ENCODE peak calls at places on chromosomes 16 and 17, in eight cellular contexts. C, N, F, B, U, Q, O and J are unnamed samples.

GRCh38 chr16:86879268-86879667 is 300.9 kb downstream of the FOXL1 start:
- ATAC-seq in C (no peak), N (no peak), F (no peak), B (no peak), U (no peak), Q (no peak), O (no peak), J (no peak)

GRCh38 chr17:7315570-7316243 is 547 bp upstream of the GPS2 start:
- ATAC-seq in C (peak; percentile 8), N (no peak), F (no peak), B (no peak), U (no peak), Q (no peak), O (no peak), J (no peak)

GRCh38 chr17:35404360-35404759 is 27.9 kb downstream of the SLFN12 start:
- ATAC-seq in C (no peak), N (no peak), F (peak; percentile 95), B (no peak), U (no peak), Q (no peak), O (no peak), J (no peak)

GRCh38 chr16:55732496-55732895 is 76.7 kb downstream of the SLC6A2 start:
- ATAC-seq in C (no peak), N (no peak), F (no peak), B (no peak), U (no peak), Q (no peak), O (no peak), J (no peak)

GRCh38 chr16:51630051-51630450 is 479.0 kb upstream of the SALL1 start:
- ATAC-seq in C (no peak), N (no peak), F (no peak), B (no peak), U (no peak), Q (peak; percentile 98), O (no peak), J (no peak)

GRCh38 chr17:35797370-35797769 is 1.9 kb upstream of the MMP28 start:
- ATAC-seq in C (no peak), N (no peak), F (no peak), B (no peak), U (no peak), Q (no peak), O (no peak), J (no peak)

GRCh38 chr16:8023326-8023725 is 567.0 kb downstream of the TMEM114 start:
- ATAC-seq in C (no peak), N (no peak), F (no peak), B (no peak), U (no peak), Q (no peak), O (no peak), J (no peak)

GRCh38 chr17:5769936-5770335 is 185.6 kb upstream of the NLRP1 start:
- ATAC-seq in C (no peak), N (no peak), F (no peak), B (no peak), U (no peak), Q (peak; percentile 73), O (no peak), J (no peak)

GRCh38 chr17:27327397-27327796 is 33.5 kb downstream of the WSB1 start:
- ATAC-seq in C (no peak), N (no peak), F (no peak), B (no peak), U (no peak), Q (no peak), O (no peak), J (no peak)

GRCh38 chr17:7888184-7888920 is at the start of gene CHD3:
- ATAC-seq in C (no peak), N (peak; percentile 32), F (no peak), B (peak; percentile 45), U (peak; percentile 15), Q (peak; percentile 8), O (peak; percentile 2), J (peak; percentile 29)

GRCh38 chr17:67500261-67500660 is 123.2 kb downstream of the PITPNC1 start:
- ATAC-seq in C (no peak), N (no peak), F (no peak), B (no peak), U (no peak), Q (no peak), O (no peak), J (no peak)

GRCh38 chr17:79888811-79889634 is 49.8 kb upstream of the CBX4 start:
- ATAC-seq in C (no peak), N (no peak), F (no peak), B (peak; percentile 91), U (no peak), Q (peak; percentile 24), O (no peak), J (no peak)

GRCh38 chr16:71709231-71709781 is 15.2 kb downstream of the PHLPP2 start:
- ATAC-seq in C (no peak), N (peak; percentile 46), F (no peak), B (no peak), U (no peak), Q (no peak), O (peak; percentile 53), J (no peak)

GRCh38 chr16:25063102-25063501 is 47.9 kb upstream of the ARHGAP17 start:
- ATAC-seq in C (no peak), N (no peak), F (no peak), B (no peak), U (no peak), Q (no peak), O (no peak), J (no peak)

GRCh38 chr16:17459903-17460521 is 10.7 kb downstream of the XYLT1 start:
- ATAC-seq in C (no peak), N (peak; percentile 31), F (peak; percentile 72), B (no peak), U (no peak), Q (no peak), O (no peak), J (no peak)

GRCh38 chr17:66630379-66630778 is 204.5 kb upstream of the CACNG5 start:
- ATAC-seq in C (no peak), N (no peak), F (no peak), B (no peak), U (no peak), Q (no peak), O (no peak), J (no peak)

GRCh38 chr16:76854234-76854633 is 336.8 kb upstream of the MON1B start:
- ATAC-seq in C (no peak), N (no peak), F (no peak), B (peak; percentile 78), U (no peak), Q (peak; percentile 32), O (no peak), J (no peak)

GRCh38 chr17:66123163-66123562 is 68.8 kb downstream of the CEP112 start:
- ATAC-seq in C (no peak), N (no peak), F (no peak), B (no peak), U (peak; percentile 85), Q (peak; percentile 68), O (no peak), J (no peak)

GRCh38 chr16:57689772-57690558 is 4.6 kb upstream of the DRC7 start:
- ATAC-seq in C (peak; percentile 87), N (peak; percentile 22), F (peak; percentile 88), B (no peak), U (no peak), Q (no peak), O (no peak), J (no peak)

GRCh38 chr17:77839324-77840155 is 119.0 kb upstream of the TNRC6C start:
- ATAC-seq in C (no peak), N (no peak), F (no peak), B (no peak), U (no peak), Q (no peak), O (no peak), J (no peak)

GRCh38 chr16:58120216-58120615 is 9.0 kb downstream of the CFAP20 start:
- ATAC-seq in C (no peak), N (no peak), F (no peak), B (no peak), U (no peak), Q (no peak), O (no peak), J (no peak)

GRCh38 chr16:3530371-3530914 is 29.6 kb downstream of the CLUAP1 start:
- ATAC-seq in C (no peak), N (no peak), F (no peak), B (no peak), U (no peak), Q (no peak), O (no peak), J (no peak)

GRCh38 chr16:84970447-84971127 is 40.7 kb downstream of the ZDHHC7 start:
- ATAC-seq in C (peak; percentile 86), N (peak; percentile 89), F (peak; percentile 99), B (peak; percentile 95), U (peak; percentile 99), Q (peak; percentile 96), O (peak; percentile 93), J (peak; percentile 77)
- TF ChIP-seq POLR2AphosphoS5 in C (no peak), N (no peak), F (no peak), B (no peak), U (no peak), Q (no peak), O (no peak), J (no peak)

GRCh38 chr17:76074390-76075363 is at the start of gene GALR2:
- ATAC-seq in C (no peak), N (no peak), F (no peak), B (peak; percentile 21), U (no peak), Q (peak; percentile 17), O (no peak), J (no peak)
- TF ChIP-seq POLR2AphosphoS5 in C (no peak), N (no peak), F (no peak), B (no peak), U (no peak), Q (no peak), O (no peak), J (no peak)

GRCh38 chr17:55726440-55726839 is 3.8 kb upstream of the TMEM100 start:
- ATAC-seq in C (no peak), N (peak; percentile 67), F (no peak), B (no peak), U (no peak), Q (no peak), O (no peak), J (peak; percentile 42)
- TF ChIP-seq POLR2AphosphoS5 in C (no peak), N (no peak), F (no peak), B (no peak), U (no peak), Q (no peak), O (no peak), J (peak; percentile 77)

DNA sequence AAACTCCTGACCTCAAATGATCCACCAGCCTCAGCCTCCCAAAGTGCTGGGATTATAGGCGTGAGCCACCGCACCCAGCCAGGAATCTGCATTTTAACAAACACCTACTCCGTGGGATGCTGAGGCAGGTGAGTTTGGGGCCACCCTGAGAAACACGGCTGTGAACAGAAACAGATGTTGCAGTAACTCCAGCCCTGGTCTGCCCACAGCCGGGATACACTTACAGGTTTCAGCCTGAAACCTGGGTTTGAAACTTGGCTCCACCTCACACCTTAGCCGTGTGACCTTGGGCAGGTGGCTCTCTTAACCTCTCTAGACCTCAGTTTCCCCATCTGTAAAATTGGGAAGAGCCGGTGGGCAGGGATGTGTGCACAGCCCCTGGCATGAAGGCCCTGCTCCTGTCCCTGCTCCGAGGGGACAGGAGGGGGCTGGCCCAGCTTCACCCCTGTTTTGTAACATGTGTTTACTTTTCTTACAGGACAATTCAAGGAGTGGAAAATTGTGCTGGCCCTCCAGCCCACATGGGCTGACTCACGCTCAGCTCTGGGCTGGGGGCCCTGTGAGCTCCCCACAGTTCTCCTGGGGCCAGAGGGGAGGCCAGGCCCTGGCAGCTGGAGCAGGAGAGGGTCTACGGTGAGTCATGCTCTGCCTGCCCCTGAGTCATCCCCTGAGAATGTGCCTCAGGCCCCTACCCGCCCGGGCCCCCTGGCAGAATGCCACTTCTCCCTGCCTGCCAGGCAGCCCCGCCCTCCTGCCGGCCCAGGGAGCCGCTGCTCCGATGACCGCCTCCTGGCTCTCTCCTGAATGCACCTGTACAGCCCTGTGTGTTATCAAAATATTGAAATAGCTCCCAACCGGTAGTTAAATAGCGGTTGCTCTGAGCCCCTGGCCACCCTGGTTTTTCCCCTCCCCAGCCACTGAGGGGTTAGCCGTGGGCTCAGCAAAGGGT is 7.7 kb upstream of the PPL start:
- ATAC-seq in C (peak; percentile 33), N (peak; percentile 92), F (no peak), B (peak; percentile 82), U (peak; percentile 65), Q (peak; percentile 17), O (peak; percentile 88), J (peak; percentile 93)
- TF ChIP-seq POLR2AphosphoS5 in C (no peak), N (peak; percentile 85), F (no peak), B (no peak), U (peak; percentile 72), Q (no peak), O (peak; percentile 86), J (peak; percentile 97)